ENCODE peak calls at places on chromosomes 3 and 15, in eight cellular contexts. One of them, this sample, is unnamed.

GRCh38 chr3:106299300-106300098 is 430.7 kb upstream of the CBLB start:
- DNase-seq in upper lobe of right lung: no peak
- DNase-seq in adrenal gland: no peak
- DNase-seq in mesendoderm: no peak
- DNase-seq in PC-3: no peak
- DNase-seq in stomach: no peak
- DNase-seq in H9: no peak
- DNase-seq in CD8-positive, alpha-beta memory T cell: no peak
- DNase-seq in this sample: no peak

GRCh38 chr15:101641894-101642293 is 10.3 kb downstream of the TM2D3 start:
- DNase-seq in upper lobe of right lung: no peak
- DNase-seq in adrenal gland: no peak
- DNase-seq in mesendoderm: no peak
- DNase-seq in PC-3: no peak
- DNase-seq in stomach: no peak
- DNase-seq in H9: no peak
- DNase-seq in CD8-positive, alpha-beta memory T cell: no peak
- DNase-seq in this sample: no peak

GRCh38 chr15:99931703-99932603 is 198.7 kb upstream of the LYSMD4 start:
- DNase-seq in upper lobe of right lung: no peak
- DNase-seq in adrenal gland: no peak
- DNase-seq in mesendoderm: peak; percentile 83
- DNase-seq in PC-3: peak; percentile 59
- DNase-seq in stomach: no peak
- DNase-seq in H9: no peak
- DNase-seq in CD8-positive, alpha-beta memory T cell: no peak
- DNase-seq in this sample: no peak

GRCh38 chr15:100942656-100943055 is 23.5 kb downstream of the LRRK1 start:
- DNase-seq in upper lobe of right lung: no peak
- DNase-seq in adrenal gland: no peak
- DNase-seq in mesendoderm: no peak
- DNase-seq in PC-3: no peak
- DNase-seq in stomach: no peak
- DNase-seq in H9: no peak
- DNase-seq in CD8-positive, alpha-beta memory T cell: no peak
- DNase-seq in this sample: no peak

GRCh38 chr3:42090973-42091731 is at the start of gene TRAK1:
- DNase-seq in upper lobe of right lung: no peak
- DNase-seq in adrenal gland: peak; percentile 57
- DNase-seq in mesendoderm: no peak
- DNase-seq in PC-3: no peak
- DNase-seq in stomach: no peak
- DNase-seq in H9: no peak
- DNase-seq in CD8-positive, alpha-beta memory T cell: no peak
- DNase-seq in this sample: peak; percentile 82

GRCh38 chr3:119329551-119329950 is 35.4 kb downstream of the ARHGAP31 start:
- DNase-seq in upper lobe of right lung: no peak
- DNase-seq in adrenal gland: no peak
- DNase-seq in mesendoderm: no peak
- DNase-seq in PC-3: no peak
- DNase-seq in stomach: no peak
- DNase-seq in H9: no peak
- DNase-seq in CD8-positive, alpha-beta memory T cell: no peak
- DNase-seq in this sample: peak; percentile 76

GRCh38 chr3:167884481-167884880 is 149.0 kb downstream of the SERPINI1 start:
- DNase-seq in upper lobe of right lung: no peak
- DNase-seq in adrenal gland: no peak
- DNase-seq in mesendoderm: peak; percentile 19
- DNase-seq in PC-3: no peak
- DNase-seq in stomach: no peak
- DNase-seq in H9: no peak
- DNase-seq in CD8-positive, alpha-beta memory T cell: no peak
- DNase-seq in this sample: no peak

GRCh38 chr3:98573231-98573728 is 20.1 kb downstream of the CPOX start:
- DNase-seq in upper lobe of right lung: no peak
- DNase-seq in adrenal gland: no peak
- DNase-seq in mesendoderm: peak; percentile 41
- DNase-seq in PC-3: peak; percentile 76
- DNase-seq in stomach: no peak
- DNase-seq in H9: no peak
- DNase-seq in CD8-positive, alpha-beta memory T cell: no peak
- DNase-seq in this sample: no peak

GRCh38 chr3:186839874-186840641 is 2.5 kb upstream of the ADIPOQ start:
- DNase-seq in upper lobe of right lung: no peak
- DNase-seq in adrenal gland: no peak
- DNase-seq in mesendoderm: no peak
- DNase-seq in PC-3: peak; percentile 33
- DNase-seq in stomach: no peak
- DNase-seq in H9: no peak
- DNase-seq in CD8-positive, alpha-beta memory T cell: no peak
- DNase-seq in this sample: no peak

GRCh38 chr15:77440378-77440999 is 19.8 kb downstream of the HMG20A start:
- DNase-seq in upper lobe of right lung: no peak
- DNase-seq in adrenal gland: no peak
- DNase-seq in mesendoderm: no peak
- DNase-seq in PC-3: peak; percentile 79
- DNase-seq in stomach: no peak
- DNase-seq in H9: no peak
- DNase-seq in CD8-positive, alpha-beta memory T cell: no peak
- DNase-seq in this sample: no peak

GRCh38 chr15:75589071-75589470 is 10.0 kb upstream of the PTPN9 start:
- DNase-seq in upper lobe of right lung: no peak
- DNase-seq in adrenal gland: no peak
- DNase-seq in mesendoderm: no peak
- DNase-seq in PC-3: no peak
- DNase-seq in stomach: no peak
- DNase-seq in H9: no peak
- DNase-seq in CD8-positive, alpha-beta memory T cell: no peak
- DNase-seq in this sample: no peak

GRCh38 chr3:106678657-106679390 is 698.4 kb upstream of the CCDC54 start:
- DNase-seq in upper lobe of right lung: no peak
- DNase-seq in adrenal gland: no peak
- DNase-seq in mesendoderm: no peak
- DNase-seq in PC-3: no peak
- DNase-seq in stomach: no peak
- DNase-seq in H9: no peak
- DNase-seq in CD8-positive, alpha-beta memory T cell: no peak
- DNase-seq in this sample: no peak

GRCh38 chr3:186318135-186318534 is 43.9 kb downstream of the DGKG start:
- DNase-seq in upper lobe of right lung: no peak
- DNase-seq in adrenal gland: no peak
- DNase-seq in mesendoderm: peak; percentile 65
- DNase-seq in PC-3: no peak
- DNase-seq in stomach: no peak
- DNase-seq in H9: no peak
- DNase-seq in CD8-positive, alpha-beta memory T cell: no peak
- DNase-seq in this sample: no peak

GRCh38 chr15:74603026-74603788 is 12.4 kb upstream of the CLK3 start:
- DNase-seq in upper lobe of right lung: no peak
- DNase-seq in adrenal gland: no peak
- DNase-seq in mesendoderm: no peak
- DNase-seq in PC-3: no peak
- DNase-seq in stomach: no peak
- DNase-seq in H9: no peak
- DNase-seq in CD8-positive, alpha-beta memory T cell: no peak
- DNase-seq in this sample: no peak

GRCh38 chr3:48428863-48429415 is 947 bp downstream of the PLXNB1 start:
- DNase-seq in upper lobe of right lung: peak; percentile 76
- DNase-seq in adrenal gland: peak; percentile 39
- DNase-seq in mesendoderm: peak; percentile 58
- DNase-seq in PC-3: peak; percentile 29
- DNase-seq in stomach: peak; percentile 40
- DNase-seq in H9: peak; percentile 55
- DNase-seq in CD8-positive, alpha-beta memory T cell: no peak
- DNase-seq in this sample: peak; percentile 79
- H3K4me1 ChIP-seq in upper lobe of right lung: peaks cover 47% of the 10 kb centered on the region
- H3K4me1 ChIP-seq in adrenal gland: peaks cover 7% of the 10 kb centered on the region
- H3K4me1 ChIP-seq in mesendoderm: peaks cover 10% of the 10 kb centered on the region
- H3K4me1 ChIP-seq in PC-3: peaks cover 25% of the 10 kb centered on the region
- H3K4me1 ChIP-seq in stomach: peaks cover 79% of the 10 kb centered on the region
- H3K4me1 ChIP-seq in H9: peaks cover 13% of the 10 kb centered on the region
- H3K4me1 ChIP-seq in CD8-positive, alpha-beta memory T cell: peaks cover 8% of the 10 kb centered on the region
- H3K4me1 ChIP-seq in this sample: no peaks in the 10 kb centered on the region

GRCh38 chr3:9203317-9203716 is 46.1 kb downstream of the SRGAP3 start:
- DNase-seq in upper lobe of right lung: no peak
- DNase-seq in adrenal gland: no peak
- DNase-seq in mesendoderm: no peak
- DNase-seq in PC-3: no peak
- DNase-seq in stomach: no peak
- DNase-seq in H9: no peak
- DNase-seq in CD8-positive, alpha-beta memory T cell: no peak
- DNase-seq in this sample: no peak

GRCh38 chr3:9202546-9202945 is 46.9 kb downstream of the SRGAP3 start:
- DNase-seq in upper lobe of right lung: no peak
- DNase-seq in adrenal gland: no peak
- DNase-seq in mesendoderm: no peak
- DNase-seq in PC-3: no peak
- DNase-seq in stomach: no peak
- DNase-seq in H9: no peak
- DNase-seq in CD8-positive, alpha-beta memory T cell: no peak
- DNase-seq in this sample: peak; percentile 37

GRCh38 chr3:9204253-9205005 is 45.0 kb downstream of the SRGAP3 start:
- DNase-seq in upper lobe of right lung: no peak
- DNase-seq in adrenal gland: peak; percentile 56
- DNase-seq in mesendoderm: peak; percentile 83
- DNase-seq in PC-3: no peak
- DNase-seq in stomach: no peak
- DNase-seq in H9: no peak
- DNase-seq in CD8-positive, alpha-beta memory T cell: no peak
- DNase-seq in this sample: no peak

GRCh38 chr3:9201278-9201677 is 48.2 kb downstream of the SRGAP3 start:
- DNase-seq in upper lobe of right lung: no peak
- DNase-seq in adrenal gland: no peak
- DNase-seq in mesendoderm: no peak
- DNase-seq in PC-3: no peak
- DNase-seq in stomach: no peak
- DNase-seq in H9: no peak
- DNase-seq in CD8-positive, alpha-beta memory T cell: no peak
- DNase-seq in this sample: no peak

GRCh38 chr3:9201895-9202294 is 47.6 kb downstream of the SRGAP3 start:
- DNase-seq in upper lobe of right lung: no peak
- DNase-seq in adrenal gland: no peak
- DNase-seq in mesendoderm: no peak
- DNase-seq in PC-3: no peak
- DNase-seq in stomach: no peak
- DNase-seq in H9: no peak
- DNase-seq in CD8-positive, alpha-beta memory T cell: no peak
- DNase-seq in this sample: peak; percentile 19
- H3K4me1 ChIP-seq in upper lobe of right lung: no peaks in the 10 kb centered on the region
- H3K4me1 ChIP-seq in adrenal gland: peaks cover 8% of the 10 kb centered on the region
- H3K4me1 ChIP-seq in mesendoderm: peaks cover 6% of the 10 kb centered on the region
- H3K4me1 ChIP-seq in PC-3: no peaks in the 10 kb centered on the region
- H3K4me1 ChIP-seq in stomach: peaks cover 11% of the 10 kb centered on the region
- H3K4me1 ChIP-seq in H9: peaks cover 2% of the 10 kb centered on the region
- H3K4me1 ChIP-seq in CD8-positive, alpha-beta memory T cell: no peaks in the 10 kb centered on the region
- H3K4me1 ChIP-seq in this sample: no peaks in the 10 kb centered on the region

GRCh38 chr3:129615751-129616281 is 9.3 kb upstream of the PLXND1 start:
- DNase-seq in upper lobe of right lung: peak; percentile 72
- DNase-seq in adrenal gland: peak; percentile 22
- DNase-seq in mesendoderm: no peak
- DNase-seq in PC-3: no peak
- DNase-seq in stomach: no peak
- DNase-seq in H9: no peak
- DNase-seq in CD8-positive, alpha-beta memory T cell: no peak
- DNase-seq in this sample: peak; percentile 65
- H3K4me1 ChIP-seq in upper lobe of right lung: peaks cover 73% of the 10 kb centered on the region
- H3K4me1 ChIP-seq in adrenal gland: no peaks in the 10 kb centered on the region
- H3K4me1 ChIP-seq in mesendoderm: peaks cover 5% of the 10 kb centered on the region
- H3K4me1 ChIP-seq in PC-3: no peaks in the 10 kb centered on the region
- H3K4me1 ChIP-seq in stomach: peaks cover 72% of the 10 kb centered on the region
- H3K4me1 ChIP-seq in H9: no peaks in the 10 kb centered on the region
- H3K4me1 ChIP-seq in CD8-positive, alpha-beta memory T cell: peaks cover 5% of the 10 kb centered on the region
- H3K4me1 ChIP-seq in this sample: no peaks in the 10 kb centered on the region

GRCh38 chr3:73530030-73530411 is 94.7 kb downstream of the PDZRN3 start:
- DNase-seq in upper lobe of right lung: no peak
- DNase-seq in adrenal gland: no peak
- DNase-seq in mesendoderm: no peak
- DNase-seq in PC-3: no peak
- DNase-seq in stomach: no peak
- DNase-seq in H9: no peak
- DNase-seq in CD8-positive, alpha-beta memory T cell: no peak
- DNase-seq in this sample: no peak
- H3K4me1 ChIP-seq in upper lobe of right lung: no peaks in the 10 kb centered on the region
- H3K4me1 ChIP-seq in adrenal gland: no peaks in the 10 kb centered on the region
- H3K4me1 ChIP-seq in mesendoderm: no peaks in the 10 kb centered on the region
- H3K4me1 ChIP-seq in PC-3: no peaks in the 10 kb centered on the region
- H3K4me1 ChIP-seq in stomach: peaks cover 32% of the 10 kb centered on the region
- H3K4me1 ChIP-seq in H9: peaks cover 6% of the 10 kb centered on the region
- H3K4me1 ChIP-seq in CD8-positive, alpha-beta memory T cell: no peaks in the 10 kb centered on the region
- H3K4me1 ChIP-seq in this sample: peaks cover 63% of the 10 kb centered on the region